ENCODE peak calls at places on chromosome 3, in four cellular contexts. One of them, this sample, is unnamed.
A peak's percentile ranks its signal among the peaks of the same experiment; 100 is the strongest.

GRCh38 chr3:13015286-13016082 is 57.7 kb downstream of the IQSEC1 start:
- DNase-seq in GM23248: no peak
- DNase-seq in left ventricle myocardium inferior: no peak
- DNase-seq in body of pancreas: no peak
- DNase-seq in this sample: no peak

GRCh38 chr3:34213481-34213880 is 415.1 kb downstream of the PDCD6IP start:
- DNase-seq in body of pancreas: peak; percentile 14
- DNase-seq in left ventricle myocardium inferior: no peak
- DNase-seq in GM23248: no peak
- DNase-seq in this sample: no peak

GRCh38 chr3:113070226-113071220 is 79.7 kb downstream of the GTPBP8 start:
- DNase-seq in left ventricle myocardium inferior: no peak
- DNase-seq in GM23248: peak; percentile 88
- DNase-seq in body of pancreas: no peak
- DNase-seq in this sample: no peak

GRCh38 chr3:108182339-108182738 is 39.9 kb downstream of the IFT57 start:
- DNase-seq in left ventricle myocardium inferior: no peak
- DNase-seq in GM23248: peak; percentile 38
- DNase-seq in body of pancreas: no peak
- DNase-seq in this sample: no peak

GRCh38 chr3:50950591-50950990 is 275.9 kb downstream of the DOCK3 start:
- DNase-seq in left ventricle myocardium inferior: no peak
- DNase-seq in GM23248: no peak
- DNase-seq in body of pancreas: no peak
- DNase-seq in this sample: no peak

GRCh38 chr3:127428344-127429001 is 140.6 kb upstream of the PRR20G start:
- DNase-seq in left ventricle myocardium inferior: no peak
- DNase-seq in body of pancreas: no peak
- DNase-seq in GM23248: no peak
- DNase-seq in this sample: no peak

GRCh38 chr3:126316515-126316939 is 40.7 kb downstream of the KLF15 start:
- DNase-seq in left ventricle myocardium inferior: no peak
- DNase-seq in body of pancreas: no peak
- DNase-seq in GM23248: no peak
- DNase-seq in this sample: no peak

GRCh38 chr3:45443459-45443858 is 55.1 kb downstream of the LARS2 start:
- DNase-seq in body of pancreas: no peak
- DNase-seq in left ventricle myocardium inferior: no peak
- DNase-seq in GM23248: no peak
- DNase-seq in this sample: no peak

GRCh38 chr3:46496745-46497555 is 826 bp upstream of the RTP3 start:
- DNase-seq in GM23248: peak; percentile 32
- DNase-seq in body of pancreas: no peak
- DNase-seq in left ventricle myocardium inferior: no peak
- DNase-seq in this sample: no peak

GRCh38 chr3:182393830-182394367 is 399.4 kb upstream of the ATP11B start:
- DNase-seq in GM23248: no peak
- DNase-seq in body of pancreas: no peak
- DNase-seq in left ventricle myocardium inferior: no peak
- DNase-seq in this sample: no peak

GRCh38 chr3:85626662-85627061 is 667.9 kb downstream of the CADM2 start:
- DNase-seq in left ventricle myocardium inferior: no peak
- DNase-seq in GM23248: no peak
- DNase-seq in body of pancreas: no peak
- DNase-seq in this sample: no peak

DNA sequence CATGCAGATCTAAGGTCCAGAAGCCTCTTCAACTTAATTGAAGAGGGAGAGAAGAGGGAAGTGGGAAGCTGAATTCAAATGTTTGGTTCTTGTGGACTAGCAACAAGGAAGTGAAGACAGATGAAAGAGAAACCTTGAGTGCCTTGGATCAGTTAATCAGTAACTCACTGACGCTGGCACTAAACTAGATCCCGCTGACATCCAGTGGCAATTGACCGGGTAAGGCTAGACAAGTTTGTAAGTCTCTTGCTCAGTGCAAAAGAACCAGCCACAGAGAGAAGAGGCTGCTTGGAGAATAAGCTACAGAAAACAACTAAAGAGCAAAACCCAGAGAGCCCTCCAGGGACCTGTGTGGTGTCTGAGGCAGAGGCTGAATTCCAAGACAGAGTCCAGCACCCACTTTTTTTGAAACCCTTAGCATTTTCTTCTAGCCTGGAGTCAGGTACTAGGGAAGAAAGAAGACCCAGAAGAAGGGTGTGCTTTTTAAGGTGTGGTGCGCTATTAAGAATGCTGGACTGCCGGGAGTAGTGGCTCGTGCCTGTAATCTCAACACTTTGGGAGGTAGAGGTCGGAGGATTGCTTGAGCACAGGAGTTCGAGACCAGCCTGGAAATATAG is 6.9 kb downstream of the PLCH1 start:
- DNase-seq in body of pancreas: peak; percentile 87
- DNase-seq in GM23248: no peak
- DNase-seq in left ventricle myocardium inferior: no peak
- DNase-seq in this sample: no peak
- H3K4me3 ChIP-seq in body of pancreas: no peak overlapping the region
- H3K4me3 ChIP-seq in GM23248: no peak overlapping the region
- H3K4me3 ChIP-seq in left ventricle myocardium inferior: no peak overlapping the region
- H3K4me3 ChIP-seq in this sample: no peak overlapping the region

GRCh38 chr3:138434875-138435772 is 708 bp downstream of the ESYT3 start:
- DNase-seq in GM23248: peak; percentile 55
- DNase-seq in body of pancreas: peak; percentile 39
- DNase-seq in left ventricle myocardium inferior: no peak
- DNase-seq in this sample: no peak
- H3K4me3 ChIP-seq in GM23248: peak overlapping the region; percentile 70
- H3K4me3 ChIP-seq in body of pancreas: no peak overlapping the region
- H3K4me3 ChIP-seq in left ventricle myocardium inferior: peak overlapping the region; percentile 71
- H3K4me3 ChIP-seq in this sample: peak overlapping the region; percentile 46

GRCh38 chr3:149701206-149701976 is 43.6 kb upstream of the WWTR1 start:
- DNase-seq in left ventricle myocardium inferior: no peak
- DNase-seq in GM23248: peak; percentile 50
- DNase-seq in body of pancreas: no peak
- DNase-seq in this sample: no peak
- H3K4me3 ChIP-seq in left ventricle myocardium inferior: no peak overlapping the region
- H3K4me3 ChIP-seq in GM23248: peak overlapping the region; percentile 65
- H3K4me3 ChIP-seq in body of pancreas: no peak overlapping the region
- H3K4me3 ChIP-seq in this sample: no peak overlapping the region

DNA sequence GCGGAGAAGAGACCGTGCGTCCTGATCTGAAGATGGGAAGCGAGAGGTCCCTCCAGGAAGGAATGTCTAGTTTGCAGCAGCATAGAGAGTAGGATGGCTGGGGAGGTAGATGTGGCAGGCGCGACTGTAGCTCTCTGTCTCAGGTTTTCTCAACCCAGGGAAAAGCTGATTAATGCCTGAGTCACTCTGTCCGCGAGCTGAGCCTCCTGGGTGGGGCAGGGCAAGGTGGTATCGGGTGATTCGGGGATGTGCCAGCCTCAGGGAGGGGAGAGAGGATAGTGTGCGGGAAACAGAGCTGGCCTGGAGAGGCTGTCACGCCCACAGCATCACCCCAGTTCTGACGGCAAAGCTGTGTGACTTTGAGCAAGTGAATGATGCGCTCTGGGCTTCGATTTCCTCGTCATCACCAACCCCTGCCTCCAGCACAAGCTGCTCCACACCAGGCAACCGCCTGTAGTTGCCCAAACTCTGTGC is 28.4 kb downstream of the CPN2 start:
- DNase-seq in GM23248: peak; percentile 82
- DNase-seq in body of pancreas: no peak
- DNase-seq in left ventricle myocardium inferior: no peak
- DNase-seq in this sample: peak; percentile 51
- H3K4me3 ChIP-seq in GM23248: no peak overlapping the region
- H3K4me3 ChIP-seq in body of pancreas: no peak overlapping the region
- H3K4me3 ChIP-seq in left ventricle myocardium inferior: no peak overlapping the region
- H3K4me3 ChIP-seq in this sample: no peak overlapping the region

DNA sequence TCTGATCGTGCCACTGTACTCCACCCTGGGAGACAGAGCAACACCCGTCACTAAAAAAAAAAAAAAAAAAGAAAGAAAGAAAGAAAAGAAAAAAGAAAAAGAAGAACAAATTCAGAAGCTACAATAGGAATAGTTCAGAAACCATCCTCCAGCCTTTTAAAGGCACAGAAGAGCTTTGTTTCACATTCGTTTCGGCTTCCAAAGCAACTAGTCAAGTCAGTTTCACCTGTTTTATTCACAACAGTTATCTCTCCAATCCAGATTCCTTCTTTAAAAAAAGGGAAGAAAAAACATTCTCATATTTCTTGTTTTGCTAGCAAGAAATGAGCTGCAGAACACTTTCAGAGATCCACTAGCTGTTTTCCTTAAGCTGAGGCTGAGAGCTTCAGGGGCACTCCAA is 767.7 kb upstream of the CFAP20DC start:
- DNase-seq in left ventricle myocardium inferior: no peak
- DNase-seq in body of pancreas: no peak
- DNase-seq in GM23248: peak; percentile 5
- DNase-seq in this sample: no peak
- H3K4me3 ChIP-seq in left ventricle myocardium inferior: no peak overlapping the region
- H3K4me3 ChIP-seq in body of pancreas: no peak overlapping the region
- H3K4me3 ChIP-seq in GM23248: peak overlapping the region; percentile 53
- H3K4me3 ChIP-seq in this sample: no peak overlapping the region

GRCh38 chr3:169764164-169764452 is 752 bp downstream of the TERC start:
- DNase-seq in left ventricle myocardium inferior: no peak
- DNase-seq in GM23248: peak; percentile 76
- DNase-seq in body of pancreas: no peak
- DNase-seq in this sample: peak; percentile 64
- H3K4me3 ChIP-seq in left ventricle myocardium inferior: peak overlapping the region; percentile 88
- H3K4me3 ChIP-seq in GM23248: peak overlapping the region; percentile 82
- H3K4me3 ChIP-seq in body of pancreas: peak overlapping the region; percentile 50
- H3K4me3 ChIP-seq in this sample: peak overlapping the region; percentile 55

GRCh38 chr3:52495096-52495495 is at the start of gene STAB1:
- DNase-seq in left ventricle myocardium inferior: peak; percentile 73
- DNase-seq in GM23248: no peak
- DNase-seq in body of pancreas: no peak
- DNase-seq in this sample: peak; percentile 76
- H3K4me3 ChIP-seq in left ventricle myocardium inferior: peak within 1 kb of the TSS; percentile 66
- H3K4me3 ChIP-seq in GM23248: no peak within 1 kb of the TSS
- H3K4me3 ChIP-seq in body of pancreas: no peak within 1 kb of the TSS
- H3K4me3 ChIP-seq in this sample: no peak within 1 kb of the TSS

GRCh38 chr3:192515661-192516040 is 211.7 kb downstream of the FGF12 start:
- DNase-seq in body of pancreas: no peak
- DNase-seq in GM23248: peak; percentile 1
- DNase-seq in left ventricle myocardium inferior: no peak
- DNase-seq in this sample: no peak
- H3K4me3 ChIP-seq in body of pancreas: no peak overlapping the region
- H3K4me3 ChIP-seq in GM23248: no peak overlapping the region
- H3K4me3 ChIP-seq in left ventricle myocardium inferior: peak overlapping the region; percentile 68
- H3K4me3 ChIP-seq in this sample: no peak overlapping the region

GRCh38 chr3:42980909-42981308 is 1.8 kb downstream of the GASK1A start:
- DNase-seq in GM23248: peak; percentile 40
- DNase-seq in left ventricle myocardium inferior: no peak
- DNase-seq in body of pancreas: no peak
- DNase-seq in this sample: no peak
- H3K4me3 ChIP-seq in GM23248: no peak overlapping the region
- H3K4me3 ChIP-seq in left ventricle myocardium inferior: no peak overlapping the region
- H3K4me3 ChIP-seq in body of pancreas: no peak overlapping the region
- H3K4me3 ChIP-seq in this sample: peak overlapping the region; percentile 60

GRCh38 chr3:69536306-69537020 is 150.6 kb upstream of the FRMD4B start:
- DNase-seq in GM23248: no peak
- DNase-seq in body of pancreas: no peak
- DNase-seq in left ventricle myocardium inferior: no peak
- DNase-seq in this sample: no peak

GRCh38 chr3:69542265-69543079 is 156.6 kb upstream of the FRMD4B start:
- DNase-seq in body of pancreas: peak; percentile 21
- DNase-seq in left ventricle myocardium inferior: peak; percentile 46
- DNase-seq in GM23248: peak; percentile 4
- DNase-seq in this sample: peak; percentile 21

GRCh38 chr3:69541059-69541471 is 155.2 kb upstream of the FRMD4B start:
- DNase-seq in body of pancreas: no peak
- DNase-seq in left ventricle myocardium inferior: no peak
- DNase-seq in GM23248: no peak
- DNase-seq in this sample: peak; percentile 1

GRCh38 chr3:69543080-69543429 is 157.2 kb upstream of the FRMD4B start:
- DNase-seq in left ventricle myocardium inferior: no peak
- DNase-seq in GM23248: no peak
- DNase-seq in body of pancreas: no peak
- DNase-seq in this sample: no peak

DNA sequence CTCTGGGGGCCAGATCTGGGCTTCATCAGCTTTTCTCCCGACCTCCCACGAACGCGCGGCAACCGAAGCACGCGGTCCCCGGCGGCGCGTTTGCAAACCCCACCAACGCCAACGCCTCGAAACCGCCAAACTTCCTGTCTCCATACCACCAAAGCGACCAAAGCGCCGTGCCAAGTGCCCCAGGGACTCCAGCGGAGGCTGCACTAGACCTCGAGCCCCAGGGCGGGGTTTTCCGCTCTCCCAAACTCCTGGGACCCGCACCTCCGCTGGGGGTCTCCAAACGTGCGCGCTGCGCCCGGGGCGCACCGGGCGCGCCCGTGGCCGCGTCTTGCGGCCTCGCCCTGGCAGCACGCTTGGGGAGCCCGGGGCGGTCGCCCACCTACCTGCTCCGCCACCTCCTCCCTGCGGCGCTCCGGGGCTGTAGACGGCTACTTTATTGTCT is 156.0 kb upstream of the FRMD4B start:
- DNase-seq in GM23248: peak; percentile 2
- DNase-seq in body of pancreas: no peak
- DNase-seq in left ventricle myocardium inferior: peak; percentile 40
- DNase-seq in this sample: peak; percentile 25
- H3K4me3 ChIP-seq in GM23248: no peak overlapping the region
- H3K4me3 ChIP-seq in body of pancreas: no peak overlapping the region
- H3K4me3 ChIP-seq in left ventricle myocardium inferior: peak overlapping the region; percentile 82
- H3K4me3 ChIP-seq in this sample: peak overlapping the region; percentile 41

This sample was measured in adrenal gland.